ENCODE peak calls at places on chromosomes 16 and 17, in six cellular contexts. Z is psoas muscle, C is lower lobe of right lung, K is HCT116, L is uterus, B is transverse colon. E is an unnamed sample.

GRCh38 chr16:57815987-57816745 is 13.9 kb upstream of the KIFC3 start:
- DNase-seq in Z (peak; percentile 92), C (peak; percentile 92), K (peak; percentile 73), L (peak; percentile 78), B (peak; percentile 80), E (peak; percentile 93)

GRCh38 chr17:8563981-8564602 is 66.4 kb downstream of the MYH10 start:
- DNase-seq in Z (no peak), C (no peak), K (no peak), L (no peak), B (no peak), E (no peak)

GRCh38 chr16:50263940-50264929 is 2.1 kb upstream of the ADCY7 start:
- DNase-seq in Z (no peak), C (no peak), K (no peak), L (no peak), B (no peak), E (no peak)

GRCh38 chr17:73648543-73648820 is 4.2 kb upstream of the SDK2 start:
- DNase-seq in Z (no peak), C (no peak), K (no peak), L (no peak), B (no peak), E (no peak)

GRCh38 chr17:72477529-72477928 is 356.7 kb downstream of the SOX9 start:
- DNase-seq in Z (no peak), C (no peak), K (no peak), L (no peak), B (peak; percentile 70), E (peak; percentile 46)

GRCh38 chr16:11576427-11577289 is 10.1 kb downstream of the LITAF start:
- DNase-seq in Z (no peak), C (peak; percentile 22), K (no peak), L (no peak), B (no peak), E (no peak)

GRCh38 chr17:11719203-11719602 is 120.9 kb downstream of the DNAH9 start:
- DNase-seq in Z (no peak), C (no peak), K (no peak), L (no peak), B (no peak), E (no peak)

GRCh38 chr17:50198026-50198669 is 3.3 kb downstream of the COL1A1 start:
- DNase-seq in Z (peak; percentile 58), C (peak; percentile 61), K (peak; percentile 52), L (no peak), B (peak; percentile 79), E (peak; percentile 58)

GRCh38 chr17:82367724-82368524 is 3.6 kb upstream of the UTS2R start:
- DNase-seq in Z (no peak), C (no peak), K (peak; percentile 98), L (no peak), B (no peak), E (no peak)

GRCh38 chr16:66798162-66798561 is 3.2 kb downstream of the TERB1 start:
- DNase-seq in Z (no peak), C (no peak), K (no peak), L (no peak), B (no peak), E (no peak)

GRCh38 chr16:12158428-12158827 is 181.9 kb downstream of the SNX29 start:
- DNase-seq in Z (peak; percentile 30), C (no peak), K (no peak), L (no peak), B (no peak), E (peak; percentile 61)

GRCh38 chr17:76051071-76051467 is 21.2 kb downstream of the SRP68 start:
- DNase-seq in Z (no peak), C (no peak), K (no peak), L (no peak), B (no peak), E (no peak)

GRCh38 chr17:28871056-28871579 is 16.3 kb downstream of the ERAL1 start:
- DNase-seq in Z (no peak), C (no peak), K (no peak), L (no peak), B (no peak), E (no peak)

GRCh38 chr16:81567987-81568748 is 123.6 kb downstream of the CMIP start:
- DNase-seq in Z (peak; percentile 43), C (no peak), K (no peak), L (peak; percentile 58), B (no peak), E (peak; percentile 83)

GRCh38 chr16:68246671-68247070 is 1.5 kb downstream of the PLA2G15 start:
- DNase-seq in Z (peak; percentile 15), C (peak; percentile 58), K (no peak), L (no peak), B (no peak), E (no peak)

GRCh38 chr17:2416010-2416734 is 15.3 kb upstream of the MNT start:
- DNase-seq in Z (peak; percentile 90), C (peak; percentile 89), K (no peak), L (peak; percentile 95), B (peak; percentile 94), E (peak; percentile 69)

GRCh38 chr17:64315032-64315490 is 52.0 kb upstream of the TEX2 start:
- DNase-seq in Z (peak; percentile 92), C (peak; percentile 85), K (no peak), L (peak; percentile 93), B (peak; percentile 67), E (no peak)

GRCh38 chr17:40121191-40121885 is 433 bp upstream of the MSL1 start:
- DNase-seq in Z (peak; percentile 56), C (peak; percentile 65), K (no peak), L (peak; percentile 71), B (peak; percentile 59), E (peak; percentile 30)

GRCh38 chr16:30997000-30997886 is 12.2 kb downstream of the HSD3B7 start:
- DNase-seq in Z (peak; percentile 88), C (peak; percentile 86), K (peak; percentile 43), L (peak; percentile 89), B (peak; percentile 87), E (peak; percentile 92)

GRCh38 chr17:72122668-72123495 is 2.1 kb downstream of the SOX9 start:
- DNase-seq in Z (peak; percentile 26), C (no peak), K (no peak), L (no peak), B (peak; percentile 52), E (peak; percentile 20)

GRCh38 chr16:54027126-54027922 is 259.3 kb downstream of the IRX3 start:
- DNase-seq in Z (no peak), C (no peak), K (no peak), L (no peak), B (no peak), E (peak; percentile 67)

GRCh38 chr17:3575506-3575905 is 17.9 kb upstream of the TRPV3 start:
- DNase-seq in Z (no peak), C (no peak), K (no peak), L (no peak), B (no peak), E (peak; percentile 64)

GRCh38 chr16:68396481-68396880 is 51.8 kb downstream of the SMPD3 start:
- DNase-seq in Z (no peak), C (peak; percentile 43), K (peak; percentile 44), L (no peak), B (peak; percentile 69), E (peak; percentile 54)

GRCh38 chr17:32275060-32276042 is 9.7 kb downstream of the RHBDL3 start:
- DNase-seq in Z (peak; percentile 64), C (peak; percentile 41), K (peak; percentile 23), L (peak; percentile 53), B (no peak), E (peak; percentile 52)

GRCh38 chr17:82384730-82385429 is 13.3 kb downstream of the UTS2R start:
- DNase-seq in Z (peak; percentile 75), C (peak; percentile 69), K (no peak), L (no peak), B (peak; percentile 50), E (peak; percentile 92)

GRCh38 chr17:17921192-17922082 is 50.8 kb downstream of the TOM1L2 start:
- DNase-seq in Z (no peak), C (no peak), K (peak; percentile 89), L (peak; percentile 56), B (no peak), E (peak; percentile 90)

GRCh38 chr16:72846594-72846993 is 201.3 kb downstream of the ZFHX3 start:
- DNase-seq in Z (no peak), C (no peak), K (no peak), L (no peak), B (no peak), E (no peak)

DNA sequence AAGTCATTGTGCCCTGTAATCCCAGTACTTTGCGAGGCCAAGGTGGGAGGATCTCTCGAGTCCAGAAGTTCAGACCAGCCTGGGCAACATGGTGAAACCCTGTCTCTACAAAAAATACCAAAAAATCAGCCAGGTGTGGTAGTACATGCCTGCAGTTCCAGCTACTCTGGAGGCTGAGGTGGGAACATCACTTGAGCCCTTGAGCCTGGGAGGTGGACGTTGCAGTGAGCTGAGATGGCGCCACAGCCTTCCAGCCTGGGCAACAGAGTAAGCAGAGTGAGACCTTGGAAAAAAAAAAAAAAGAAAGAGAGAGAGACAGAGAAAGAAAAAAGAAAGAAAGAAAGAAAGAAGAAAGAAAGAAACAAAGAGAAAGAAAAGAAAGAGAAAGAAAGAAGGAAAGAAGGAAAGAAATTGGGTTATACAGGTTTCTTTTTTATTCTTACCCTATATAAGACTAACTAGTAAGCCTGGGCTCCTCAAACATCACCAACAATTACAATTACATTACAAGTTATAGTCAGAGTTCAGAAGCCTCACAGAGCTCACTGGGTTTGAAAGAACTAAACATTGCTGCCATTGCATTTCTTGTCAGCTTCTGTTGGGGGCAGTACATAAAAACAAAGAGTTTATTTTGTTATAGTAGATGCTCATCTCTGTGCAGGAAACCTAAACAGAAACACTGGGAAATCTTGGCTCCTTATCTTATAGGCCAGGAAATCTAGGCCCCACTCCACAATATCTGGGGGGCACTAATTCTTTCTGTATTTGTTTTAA is 6.7 kb upstream of the ABCA9 start:
- DNase-seq in Z (no peak), C (no peak), K (peak; percentile 4), L (no peak), B (no peak), E (no peak)
- TF ChIP-seq CTCF in Z (no peak), C (no peak), K (peak; percentile 36), L (no peak), B (no peak), E (no peak)

GRCh38 chr17:56593741-56594527 is 435 bp downstream of the NOG start:
- DNase-seq in Z (peak; percentile 65), C (peak; percentile 78), K (no peak), L (peak; percentile 25), B (peak; percentile 16), E (peak; percentile 57)
- H3K27ac ChIP-seq in Z (peak overlapping the region; percentile 92), C (peak overlapping the region; percentile 56), K (peak overlapping the region; percentile 19), L (no peak overlapping the region), B (peak overlapping the region; percentile 24), E (peak overlapping the region; percentile 89)

DNA sequence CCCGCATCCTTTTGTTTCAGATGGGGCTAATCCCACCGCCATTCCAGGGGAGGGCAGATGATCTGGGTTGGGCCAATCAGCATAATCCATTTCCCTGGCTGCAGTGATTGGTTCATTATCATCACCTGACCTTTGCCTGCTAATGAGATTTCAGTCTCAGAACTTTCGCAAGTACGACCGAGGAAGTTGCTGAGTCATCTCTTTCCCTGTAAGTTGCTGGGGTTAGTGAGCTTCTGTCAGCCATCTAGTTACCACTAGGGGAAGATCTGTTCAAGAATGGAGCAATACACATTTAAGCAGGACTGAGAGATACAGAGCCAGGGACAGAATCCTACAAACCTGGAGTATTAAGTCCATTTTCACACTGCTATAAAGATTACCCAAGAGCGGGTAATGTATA is 65.3 kb upstream of the NUDT7 start:
- DNase-seq in Z (no peak), C (no peak), K (peak; percentile 10), L (no peak), B (no peak), E (no peak)
- TF ChIP-seq CTCF in Z (no peak), C (no peak), K (no peak), L (no peak), B (no peak), E (no peak)

DNA sequence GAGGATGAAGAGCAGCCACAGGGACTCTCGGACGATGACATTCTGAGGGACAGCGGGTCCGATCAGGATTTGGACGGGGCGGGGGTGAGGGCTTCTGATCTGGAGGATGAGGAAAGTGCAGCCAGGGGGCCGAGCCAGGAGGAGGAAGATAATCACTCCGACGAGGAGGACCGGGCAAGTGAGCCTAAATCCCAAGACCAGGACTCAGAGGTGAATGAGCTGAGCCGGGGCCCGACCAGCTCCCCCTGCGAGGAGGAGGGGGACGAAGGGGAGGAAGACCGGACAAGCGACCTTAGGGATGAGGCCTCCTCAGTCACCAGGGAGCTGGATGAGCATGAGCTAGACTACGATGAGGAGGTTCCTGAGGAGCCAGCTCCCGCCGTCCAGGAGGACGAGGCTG is 7.0 kb downstream of the ZC3H18 start:
- DNase-seq in Z (no peak), C (no peak), K (no peak), L (no peak), B (no peak), E (no peak)
- H3K27ac ChIP-seq in Z (no peak overlapping the region), C (no peak overlapping the region), K (no peak overlapping the region), L (no peak overlapping the region), B (no peak overlapping the region), E (no peak overlapping the region)